ENCODE peak calls at places on chromosomes 11 and 22, in seven cellular contexts. D, S, B, M, I, O and E are unnamed samples.
A peak's percentile ranks its signal among the peaks of the same experiment; 100 is the strongest.

GRCh38 chr11:11396290-11397042 is 43.4 kb upstream of the CSNK2A3 start:
- DNase-seq in D (no peak), M (peak; percentile 95), I (peak; percentile 23), B (no peak), O (no peak), S (no peak), E (no peak)

GRCh38 chr22:44712156-44712555 is 10.2 kb downstream of the PRR5 start:
- DNase-seq in M (no peak), I (peak; percentile 54), O (no peak), B (peak; percentile 8), S (no peak), D (peak; percentile 85), E (no peak)

GRCh38 chr11:282630-283360 is 4.6 kb downstream of the NLRP6 start:
- DNase-seq in S (peak; percentile 40), D (peak; percentile 71), I (no peak), M (no peak), B (no peak), O (no peak), E (no peak)

GRCh38 chr22:28268176-28268575 is 349.1 kb upstream of the PITPNB start:
- DNase-seq in O (no peak), D (no peak), B (no peak), S (no peak), M (peak; percentile 44), I (no peak), E (no peak)

GRCh38 chr11:73312806-73313403 is 4.8 kb downstream of the ARHGEF17 start:
- DNase-seq in S (no peak), B (no peak), O (peak; percentile 26), D (no peak), I (no peak), M (no peak), E (no peak)

GRCh38 chr11:76610871-76611475 is 59.6 kb downstream of the LRRC32 start:
- DNase-seq in S (peak; percentile 70), I (no peak), D (peak; percentile 75), O (peak; percentile 42), M (no peak), B (peak; percentile 78), E (no peak)

GRCh38 chr11:90250970-90251369 is 28.1 kb upstream of the CHORDC1 start:
- DNase-seq in S (no peak), B (no peak), I (no peak), D (no peak), M (no peak), O (no peak), E (no peak)

GRCh38 chr11:110526323-110526722 is 96.6 kb downstream of the FDX1 start:
- DNase-seq in I (no peak), O (no peak), S (no peak), M (no peak), D (no peak), B (no peak), E (no peak)

GRCh38 chr22:35452810-35453743 is 53.1 kb downstream of the MCM5 start:
- DNase-seq in B (peak; percentile 53), O (no peak), S (no peak), D (no peak), I (no peak), M (no peak), E (no peak)

GRCh38 chr22:35455529-35455928 is 55.6 kb downstream of the MCM5 start:
- DNase-seq in I (no peak), B (no peak), D (no peak), S (no peak), M (no peak), O (no peak), E (no peak)

GRCh38 chr22:35456757-35457156 is 56.8 kb downstream of the MCM5 start:
- DNase-seq in M (no peak), D (no peak), S (no peak), O (no peak), I (no peak), B (no peak), E (no peak)

GRCh38 chr22:35452351-35452781 is 52.4 kb downstream of the MCM5 start:
- DNase-seq in S (no peak), O (no peak), D (no peak), I (no peak), B (no peak), M (no peak), E (no peak)

DNA sequence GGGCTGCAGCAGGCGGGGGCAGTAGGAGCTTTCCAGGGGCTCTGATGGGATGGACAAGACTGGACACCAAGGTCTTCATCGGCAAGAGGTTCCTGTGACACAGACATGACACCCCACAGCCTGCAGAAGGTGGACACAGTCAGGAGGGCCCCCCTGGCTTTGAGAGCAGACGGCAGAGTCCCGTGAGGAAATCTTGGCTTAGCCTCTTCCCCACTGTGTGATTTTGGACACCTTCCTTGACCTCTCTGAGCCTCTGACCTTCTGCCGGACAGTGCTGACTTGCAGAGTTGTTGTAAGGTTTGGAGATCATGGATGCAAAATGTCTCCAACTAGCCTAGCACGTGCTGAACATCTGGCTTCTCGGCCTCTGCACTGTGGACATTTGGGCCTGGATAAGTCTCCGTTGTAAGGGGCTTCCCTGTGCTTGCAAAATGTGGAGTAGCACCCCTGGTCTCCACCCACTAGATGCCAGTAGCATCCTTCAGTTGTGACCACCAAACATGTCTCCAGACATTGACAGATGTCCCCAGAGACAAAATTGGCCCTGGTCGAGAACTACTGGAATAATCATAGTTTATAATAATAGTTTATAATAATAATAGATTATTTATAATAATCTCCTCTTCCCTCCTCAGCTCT is 54.6 kb downstream of the MCM5 start:
- DNase-seq in M (no peak), O (no peak), D (no peak), B (peak; percentile 65), S (no peak), I (no peak), E (no peak)
- TF ChIP-seq CTCF in M (no peak), O (no peak), D (no peak), B (peak; percentile 82), S (peak; percentile 51), I (peak; percentile 19), E (no peak)

GRCh38 chr11:75562836-75563484 is 907 bp downstream of the SERPINH1 start:
- DNase-seq in M (peak; percentile 62), S (peak; percentile 92), I (peak; percentile 63), D (no peak), B (no peak), O (peak; percentile 44), E (no peak)

GRCh38 chr11:75560644-75561043 is 1.4 kb upstream of the SERPINH1 start:
- DNase-seq in O (no peak), B (no peak), I (no peak), D (no peak), M (peak; percentile 63), S (no peak), E (no peak)

GRCh38 chr11:75563501-75563977 is 1.5 kb downstream of the SERPINH1 start:
- DNase-seq in I (no peak), S (no peak), D (no peak), O (no peak), M (no peak), B (no peak), E (no peak)

GRCh38 chr11:75561426-75562047 is 516 bp upstream of the SERPINH1 start:
- DNase-seq in O (no peak), D (no peak), B (no peak), I (no peak), M (no peak), S (no peak), E (no peak)

GRCh38 chr11:75562048-75562835 is at the start of gene SERPINH1:
- DNase-seq in D (peak; percentile 90), B (peak; percentile 85), O (peak; percentile 94), M (peak; percentile 77), I (peak; percentile 88), S (peak; percentile 94), E (peak; percentile 84)
- H3K4me1 ChIP-seq in D (peaks cover 57% of the 10 kb centered on the region), B (peaks cover 7% of the 10 kb centered on the region), O (peaks cover 40% of the 10 kb centered on the region), M (peaks cover 67% of the 10 kb centered on the region), I (peaks cover 50% of the 10 kb centered on the region), S (peaks cover 42% of the 10 kb centered on the region), E (peaks cover 44% of the 10 kb centered on the region)

GRCh38 chr22:41310336-41310735 is 9.0 kb downstream of the ZC3H7B start:
- DNase-seq in D (no peak), B (no peak), M (no peak), O (no peak), I (no peak), S (no peak), E (no peak)
- H3K27me3 ChIP-seq in D (no peaks in the 10 kb centered on the region), B (no peaks in the 10 kb centered on the region), M (no peaks in the 10 kb centered on the region), O (no peaks in the 10 kb centered on the region), I (no peaks in the 10 kb centered on the region), S (no peaks in the 10 kb centered on the region), E (no peaks in the 10 kb centered on the region)

GRCh38 chr11:45322111-45322705 is 36.1 kb upstream of the SYT13 start:
- DNase-seq in D (no peak), O (no peak), I (no peak), B (no peak), S (no peak), M (no peak), E (no peak)

GRCh38 chr11:45324459-45324858 is 38.3 kb upstream of the SYT13 start:
- DNase-seq in B (no peak), D (no peak), S (no peak), I (no peak), M (no peak), O (no peak), E (no peak)

GRCh38 chr11:45323598-45324249 is 37.6 kb upstream of the SYT13 start:
- DNase-seq in M (no peak), S (no peak), I (no peak), B (no peak), O (no peak), D (no peak), E (no peak)

GRCh38 chr11:45321669-45322068 is 35.5 kb upstream of the SYT13 start:
- DNase-seq in M (no peak), I (no peak), D (no peak), S (no peak), B (no peak), O (no peak), E (no peak)

GRCh38 chr11:45322891-45323597 is 36.9 kb upstream of the SYT13 start:
- DNase-seq in D (no peak), O (no peak), S (no peak), I (no peak), B (no peak), M (no peak), E (no peak)
- TF ChIP-seq CTCF in D (no peak), O (no peak), S (no peak), I (no peak), B (no peak), M (no peak), E (no peak)

GRCh38 chr11:33724644-33725035 is 11.6 kb downstream of the CD59 start:
- DNase-seq in O (no peak), S (no peak), I (no peak), D (no peak), M (no peak), B (no peak), E (peak; percentile 40)
- H3K4me1 ChIP-seq in O (peaks cover 24% of the 10 kb centered on the region), S (no peaks in the 10 kb centered on the region), I (peaks cover 84% of the 10 kb centered on the region), D (peaks cover 33% of the 10 kb centered on the region), M (peaks cover 55% of the 10 kb centered on the region), B (no peaks in the 10 kb centered on the region), E (peaks cover 42% of the 10 kb centered on the region)

DNA sequence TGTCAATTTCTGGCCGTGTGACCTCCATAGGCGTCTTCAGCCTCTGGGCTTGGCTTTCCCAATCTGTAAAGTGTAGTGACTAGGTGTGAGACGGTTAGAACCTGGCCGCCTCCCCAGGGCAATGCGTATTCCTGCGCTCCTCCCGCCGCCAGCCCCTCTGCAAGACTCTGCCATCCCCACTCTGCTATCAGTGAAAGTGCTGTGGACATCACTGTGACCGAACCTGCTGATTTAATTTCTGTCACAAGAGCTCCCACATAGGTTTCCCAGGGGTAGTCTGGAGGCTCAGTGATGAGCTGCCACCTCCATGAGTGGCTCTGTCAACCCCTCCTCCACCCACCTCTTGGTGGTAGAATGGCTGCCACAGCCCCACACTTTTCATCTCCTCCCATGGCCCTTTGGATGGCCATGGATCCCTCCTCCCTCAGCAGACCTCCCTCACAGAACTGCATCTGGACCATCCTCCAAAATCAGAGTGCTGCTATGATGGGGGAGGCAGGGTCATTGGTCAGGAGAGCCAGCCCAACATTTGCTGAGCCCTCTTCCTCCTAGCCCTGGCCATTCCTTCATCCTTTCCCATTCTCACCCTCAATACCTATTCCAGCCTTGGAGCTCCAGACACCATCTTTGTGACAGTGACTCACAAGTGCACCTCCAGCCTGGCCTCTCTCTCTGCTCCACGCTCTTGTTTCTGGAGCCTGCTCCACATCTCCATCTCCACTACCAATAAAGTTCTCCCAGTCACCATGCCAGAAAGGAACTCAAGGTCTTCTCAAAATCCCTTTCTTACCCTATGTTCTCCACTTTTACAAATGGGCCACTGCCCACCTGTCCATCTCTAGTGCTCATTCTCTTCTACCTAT is 1.5 kb upstream of the GSC2 start:
- DNase-seq in I (no peak), B (no peak), S (no peak), M (no peak), D (no peak), O (no peak), E (no peak)
- H3K27me3 ChIP-seq in I (no peaks in the 10 kb centered on the region), B (peaks cover 66% of the 10 kb centered on the region), S (peaks cover 92% of the 10 kb centered on the region), M (peaks cover 45% of the 10 kb centered on the region), D (peaks cover 92% of the 10 kb centered on the region), O (peaks cover 4% of the 10 kb centered on the region), E (no peaks in the 10 kb centered on the region)